ENCODE peak calls at places on chromosome 6, in seven cellular contexts. One of them, this sample, is unnamed.
A peak's percentile ranks its signal among the peaks of the same experiment; 100 is the strongest.

GRCh38 chr6:167574431-167575097 is 249.7 kb downstream of the TTLL2 start:
- DNase-seq in SK-MEL-5: no peak
- DNase-seq in activated T-helper 9 cell treated with anti-CD3 and anti-CD28 coated beads, Interleukin-2, amount 50 U/mL, for 16 hours: no peak
- DNase-seq in Peyer's patch: peak; percentile 10
- DNase-seq in posterior vena cava: peak; percentile 79
- DNase-seq in AG04449: no peak
- DNase-seq in HCEC 1CT: no peak
- DNase-seq in this sample: no peak

GRCh38 chr6:120735641-120736040 is 598.6 kb downstream of the TBC1D32 start:
- DNase-seq in posterior vena cava: no peak
- DNase-seq in HCEC 1CT: no peak
- DNase-seq in AG04449: no peak
- DNase-seq in Peyer's patch: no peak
- DNase-seq in activated T-helper 9 cell treated with anti-CD3 and anti-CD28 coated beads, Interleukin-2, amount 50 U/mL, for 16 hours: no peak
- DNase-seq in SK-MEL-5: no peak
- DNase-seq in this sample: no peak

GRCh38 chr6:23494367-23494766 is 631.6 kb upstream of the NRSN1 start:
- DNase-seq in SK-MEL-5: no peak
- DNase-seq in AG04449: no peak
- DNase-seq in posterior vena cava: no peak
- DNase-seq in Peyer's patch: no peak
- DNase-seq in HCEC 1CT: no peak
- DNase-seq in activated T-helper 9 cell treated with anti-CD3 and anti-CD28 coated beads, Interleukin-2, amount 50 U/mL, for 16 hours: no peak
- DNase-seq in this sample: no peak

GRCh38 chr6:128600397-128600951 is 80.1 kb upstream of the PTPRK start:
- DNase-seq in HCEC 1CT: peak; percentile 96
- DNase-seq in activated T-helper 9 cell treated with anti-CD3 and anti-CD28 coated beads, Interleukin-2, amount 50 U/mL, for 16 hours: no peak
- DNase-seq in Peyer's patch: no peak
- DNase-seq in SK-MEL-5: peak; percentile 16
- DNase-seq in posterior vena cava: no peak
- DNase-seq in AG04449: peak; percentile 82
- DNase-seq in this sample: peak; percentile 79

GRCh38 chr6:293185-294174 is 1.2 kb downstream of the DUSP22 start:
- DNase-seq in HCEC 1CT: peak; percentile 5
- DNase-seq in SK-MEL-5: peak; percentile 78
- DNase-seq in posterior vena cava: peak; percentile 87
- DNase-seq in Peyer's patch: no peak
- DNase-seq in activated T-helper 9 cell treated with anti-CD3 and anti-CD28 coated beads, Interleukin-2, amount 50 U/mL, for 16 hours: no peak
- DNase-seq in AG04449: no peak
- DNase-seq in this sample: peak; percentile 61

GRCh38 chr6:14278436-14278835 is 160.9 kb downstream of the CD83 start:
- DNase-seq in HCEC 1CT: no peak
- DNase-seq in SK-MEL-5: no peak
- DNase-seq in posterior vena cava: no peak
- DNase-seq in Peyer's patch: no peak
- DNase-seq in activated T-helper 9 cell treated with anti-CD3 and anti-CD28 coated beads, Interleukin-2, amount 50 U/mL, for 16 hours: no peak
- DNase-seq in AG04449: no peak
- DNase-seq in this sample: no peak

GRCh38 chr6:161141173-161141572 is 132.7 kb downstream of the AGPAT4 start:
- DNase-seq in AG04449: no peak
- DNase-seq in Peyer's patch: no peak
- DNase-seq in SK-MEL-5: no peak
- DNase-seq in posterior vena cava: no peak
- DNase-seq in HCEC 1CT: no peak
- DNase-seq in activated T-helper 9 cell treated with anti-CD3 and anti-CD28 coated beads, Interleukin-2, amount 50 U/mL, for 16 hours: no peak
- DNase-seq in this sample: no peak

GRCh38 chr6:41327177-41327576 is 8.2 kb upstream of the NCR2 start:
- DNase-seq in posterior vena cava: no peak
- DNase-seq in AG04449: no peak
- DNase-seq in Peyer's patch: no peak
- DNase-seq in SK-MEL-5: no peak
- DNase-seq in HCEC 1CT: no peak
- DNase-seq in activated T-helper 9 cell treated with anti-CD3 and anti-CD28 coated beads, Interleukin-2, amount 50 U/mL, for 16 hours: no peak
- DNase-seq in this sample: no peak

GRCh38 chr6:140252099-140252498 is 877.7 kb upstream of the CITED2 start:
- DNase-seq in posterior vena cava: no peak
- DNase-seq in Peyer's patch: no peak
- DNase-seq in AG04449: no peak
- DNase-seq in SK-MEL-5: peak; percentile 7
- DNase-seq in HCEC 1CT: peak; percentile 3
- DNase-seq in activated T-helper 9 cell treated with anti-CD3 and anti-CD28 coated beads, Interleukin-2, amount 50 U/mL, for 16 hours: no peak
- DNase-seq in this sample: no peak

GRCh38 chr6:27630727-27631613 is 158.1 kb upstream of the ZNF184 start:
- DNase-seq in activated T-helper 9 cell treated with anti-CD3 and anti-CD28 coated beads, Interleukin-2, amount 50 U/mL, for 16 hours: no peak
- DNase-seq in SK-MEL-5: peak; percentile 90
- DNase-seq in posterior vena cava: no peak
- DNase-seq in HCEC 1CT: peak; percentile 40
- DNase-seq in AG04449: no peak
- DNase-seq in Peyer's patch: no peak
- DNase-seq in this sample: peak; percentile 79

GRCh38 chr6:167350731-167351655 is 26.1 kb downstream of the TTLL2 start:
- DNase-seq in activated T-helper 9 cell treated with anti-CD3 and anti-CD28 coated beads, Interleukin-2, amount 50 U/mL, for 16 hours: peak; percentile 84
- DNase-seq in HCEC 1CT: no peak
- DNase-seq in AG04449: no peak
- DNase-seq in Peyer's patch: peak; percentile 76
- DNase-seq in posterior vena cava: no peak
- DNase-seq in SK-MEL-5: peak; percentile 50
- DNase-seq in this sample: peak; percentile 36

GRCh38 chr6:132872923-132873322 is 58.6 kb downstream of the RPS12 start:
- DNase-seq in SK-MEL-5: no peak
- DNase-seq in HCEC 1CT: no peak
- DNase-seq in Peyer's patch: no peak
- DNase-seq in activated T-helper 9 cell treated with anti-CD3 and anti-CD28 coated beads, Interleukin-2, amount 50 U/mL, for 16 hours: no peak
- DNase-seq in posterior vena cava: no peak
- DNase-seq in AG04449: no peak
- DNase-seq in this sample: no peak

GRCh38 chr6:104995989-104996617 is 39.2 kb downstream of the LIN28B start:
- DNase-seq in Peyer's patch: no peak
- DNase-seq in AG04449: no peak
- DNase-seq in posterior vena cava: no peak
- DNase-seq in SK-MEL-5: peak; percentile 44
- DNase-seq in activated T-helper 9 cell treated with anti-CD3 and anti-CD28 coated beads, Interleukin-2, amount 50 U/mL, for 16 hours: no peak
- DNase-seq in HCEC 1CT: peak; percentile 72
- DNase-seq in this sample: peak; percentile 49

GRCh38 chr6:26025047-26025893 is 62.0 kb upstream of the HFE start:
- DNase-seq in activated T-helper 9 cell treated with anti-CD3 and anti-CD28 coated beads, Interleukin-2, amount 50 U/mL, for 16 hours: no peak
- DNase-seq in HCEC 1CT: peak; percentile 86
- DNase-seq in Peyer's patch: no peak
- DNase-seq in posterior vena cava: no peak
- DNase-seq in SK-MEL-5: no peak
- DNase-seq in AG04449: no peak
- DNase-seq in this sample: peak; percentile 62

GRCh38 chr6:170135821-170136471 is 154.9 kb downstream of the DLL1 start:
- DNase-seq in HCEC 1CT: no peak
- DNase-seq in posterior vena cava: peak; percentile 78
- DNase-seq in AG04449: no peak
- DNase-seq in SK-MEL-5: no peak
- DNase-seq in Peyer's patch: no peak
- DNase-seq in activated T-helper 9 cell treated with anti-CD3 and anti-CD28 coated beads, Interleukin-2, amount 50 U/mL, for 16 hours: no peak
- DNase-seq in this sample: no peak

GRCh38 chr6:20211941-20212391 is 303 bp downstream of the MBOAT1 start:
- DNase-seq in Peyer's patch: no peak
- DNase-seq in activated T-helper 9 cell treated with anti-CD3 and anti-CD28 coated beads, Interleukin-2, amount 50 U/mL, for 16 hours: no peak
- DNase-seq in SK-MEL-5: no peak
- DNase-seq in AG04449: no peak
- DNase-seq in posterior vena cava: no peak
- DNase-seq in HCEC 1CT: no peak
- DNase-seq in this sample: peak; percentile 57

GRCh38 chr6:51016489-51016888 is 197.8 kb downstream of the TFAP2B start:
- DNase-seq in posterior vena cava: no peak
- DNase-seq in AG04449: no peak
- DNase-seq in HCEC 1CT: no peak
- DNase-seq in SK-MEL-5: no peak
- DNase-seq in activated T-helper 9 cell treated with anti-CD3 and anti-CD28 coated beads, Interleukin-2, amount 50 U/mL, for 16 hours: no peak
- DNase-seq in Peyer's patch: no peak
- DNase-seq in this sample: no peak

GRCh38 chr6:69349776-69350175 is 447.0 kb downstream of the LMBRD1 start:
- DNase-seq in SK-MEL-5: peak; percentile 74
- DNase-seq in AG04449: no peak
- DNase-seq in activated T-helper 9 cell treated with anti-CD3 and anti-CD28 coated beads, Interleukin-2, amount 50 U/mL, for 16 hours: no peak
- DNase-seq in HCEC 1CT: no peak
- DNase-seq in Peyer's patch: no peak
- DNase-seq in posterior vena cava: peak; percentile 62
- DNase-seq in this sample: no peak

GRCh38 chr6:117165921-117166499 is 99.3 kb upstream of the VGLL2 start:
- DNase-seq in Peyer's patch: no peak
- DNase-seq in HCEC 1CT: no peak
- DNase-seq in AG04449: no peak
- DNase-seq in activated T-helper 9 cell treated with anti-CD3 and anti-CD28 coated beads, Interleukin-2, amount 50 U/mL, for 16 hours: no peak
- DNase-seq in SK-MEL-5: no peak
- DNase-seq in posterior vena cava: no peak
- DNase-seq in this sample: no peak

GRCh38 chr6:117555882-117556498 is 46.3 kb downstream of the GOPC start:
- DNase-seq in posterior vena cava: no peak
- DNase-seq in SK-MEL-5: peak; percentile 57
- DNase-seq in activated T-helper 9 cell treated with anti-CD3 and anti-CD28 coated beads, Interleukin-2, amount 50 U/mL, for 16 hours: peak; percentile 30
- DNase-seq in Peyer's patch: peak; percentile 49
- DNase-seq in HCEC 1CT: peak; percentile 29
- DNase-seq in AG04449: no peak
- DNase-seq in this sample: peak; percentile 67

GRCh38 chr6:121533321-121533841 is 97.9 kb downstream of the GJA1 start:
- DNase-seq in SK-MEL-5: peak; percentile 10
- DNase-seq in AG04449: no peak
- DNase-seq in activated T-helper 9 cell treated with anti-CD3 and anti-CD28 coated beads, Interleukin-2, amount 50 U/mL, for 16 hours: no peak
- DNase-seq in posterior vena cava: no peak
- DNase-seq in Peyer's patch: no peak
- DNase-seq in HCEC 1CT: no peak
- DNase-seq in this sample: no peak

GRCh38 chr6:106134906-106135634 is 48.9 kb downstream of the PRDM1 start:
- DNase-seq in posterior vena cava: no peak
- DNase-seq in HCEC 1CT: peak; percentile 41
- DNase-seq in Peyer's patch: no peak
- DNase-seq in activated T-helper 9 cell treated with anti-CD3 and anti-CD28 coated beads, Interleukin-2, amount 50 U/mL, for 16 hours: no peak
- DNase-seq in SK-MEL-5: no peak
- DNase-seq in AG04449: no peak
- DNase-seq in this sample: peak; percentile 70

GRCh38 chr6:110284877-110285276 is 73.3 kb downstream of the METTL24 start:
- DNase-seq in activated T-helper 9 cell treated with anti-CD3 and anti-CD28 coated beads, Interleukin-2, amount 50 U/mL, for 16 hours: no peak
- DNase-seq in AG04449: no peak
- DNase-seq in posterior vena cava: no peak
- DNase-seq in Peyer's patch: no peak
- DNase-seq in HCEC 1CT: no peak
- DNase-seq in SK-MEL-5: no peak
- DNase-seq in this sample: no peak

GRCh38 chr6:157228421-157229218 is 94.7 kb downstream of the TMEM242 start:
- DNase-seq in activated T-helper 9 cell treated with anti-CD3 and anti-CD28 coated beads, Interleukin-2, amount 50 U/mL, for 16 hours: no peak
- DNase-seq in posterior vena cava: peak; percentile 66
- DNase-seq in Peyer's patch: no peak
- DNase-seq in SK-MEL-5: no peak
- DNase-seq in HCEC 1CT: no peak
- DNase-seq in AG04449: no peak
- DNase-seq in this sample: no peak

GRCh38 chr6:156729248-156729647 is 47.9 kb upstream of the ARID1B start:
- DNase-seq in SK-MEL-5: no peak
- DNase-seq in AG04449: no peak
- DNase-seq in activated T-helper 9 cell treated with anti-CD3 and anti-CD28 coated beads, Interleukin-2, amount 50 U/mL, for 16 hours: no peak
- DNase-seq in Peyer's patch: no peak
- DNase-seq in posterior vena cava: no peak
- DNase-seq in HCEC 1CT: peak; percentile 64
- DNase-seq in this sample: peak; percentile 49

GRCh38 chr6:79193971-79194370 is 40.5 kb downstream of the HMGN3 start:
- DNase-seq in Peyer's patch: no peak
- DNase-seq in AG04449: no peak
- DNase-seq in activated T-helper 9 cell treated with anti-CD3 and anti-CD28 coated beads, Interleukin-2, amount 50 U/mL, for 16 hours: no peak
- DNase-seq in HCEC 1CT: no peak
- DNase-seq in posterior vena cava: no peak
- DNase-seq in SK-MEL-5: no peak
- DNase-seq in this sample: no peak